ENCODE peak calls at places on chromosomes 12 and 14, in eight cellular contexts. Q is adrenal gland, J is GM12892, D is gastrocnemius medialis, F is endothelial cell of umbilical vein, S is lower leg skin, H is IMR-90, X is sigmoid colon. K is an unnamed sample.
A peak's percentile ranks its signal among the peaks of the same experiment; 100 is the strongest.

GRCh38 chr14:104106471-104106991 is 21.0 kb downstream of the ASPG start:
- DNase-seq in X (no peak), F (no peak), H (no peak), Q (no peak), D (no peak), J (no peak), S (no peak), K (no peak)

GRCh38 chr14:89417111-89417468 is at the start of gene FOXN3:
- DNase-seq in Q (peak; percentile 93), F (peak; percentile 81), H (peak; percentile 86), X (peak; percentile 97), S (peak; percentile 92), J (peak; percentile 82), D (peak; percentile 94), K (peak; percentile 54)

GRCh38 chr12:57641699-57642442 is 8.9 kb upstream of the B4GALNT1 start:
- DNase-seq in X (no peak), Q (no peak), F (no peak), H (no peak), D (no peak), J (no peak), S (no peak), K (no peak)

GRCh38 chr14:53509227-53509822 is 356.2 kb upstream of the DDHD1 start:
- DNase-seq in H (peak; percentile 92), J (no peak), F (no peak), D (peak; percentile 63), X (peak; percentile 88), Q (no peak), S (peak; percentile 67), K (no peak)

GRCh38 chr12:47808574-47809380 is 10.9 kb downstream of the HDAC7 start:
- DNase-seq in Q (no peak), J (no peak), X (no peak), S (no peak), F (peak; percentile 60), H (peak; percentile 44), D (no peak), K (peak; percentile 75)

GRCh38 chr14:65788876-65789859 is 376.6 kb downstream of the FUT8 start:
- DNase-seq in X (no peak), F (no peak), Q (no peak), S (no peak), J (no peak), H (no peak), D (no peak), K (no peak)

GRCh38 chr12:92721130-92721529 is 18.3 kb downstream of the PLEKHG7 start:
- DNase-seq in Q (no peak), X (no peak), S (no peak), D (no peak), F (no peak), H (peak; percentile 33), J (no peak), K (no peak)

GRCh38 chr14:89384023-89384422 is 33.0 kb downstream of the FOXN3 start:
- DNase-seq in J (peak; percentile 40), X (peak; percentile 45), Q (no peak), F (no peak), S (no peak), D (no peak), H (no peak), K (no peak)

GRCh38 chr12:65823481-65824313 is 586 bp upstream of the HMGA2 start:
- DNase-seq in F (peak; percentile 60), D (no peak), X (peak; percentile 58), Q (peak; percentile 20), S (no peak), J (peak; percentile 17), H (peak; percentile 58), K (peak; percentile 63)

GRCh38 chr12:116135209-116135930 is 142.1 kb downstream of the MED13L start:
- DNase-seq in D (no peak), F (peak; percentile 87), Q (peak; percentile 62), X (no peak), H (peak; percentile 83), J (no peak), S (no peak), K (no peak)

GRCh38 chr12:68871899-68872298 is 61.1 kb downstream of the CPM start:
- DNase-seq in D (no peak), J (no peak), F (peak; percentile 11), S (no peak), X (no peak), H (peak; percentile 28), Q (no peak), K (no peak)

GRCh38 chr14:72573725-72574426 is 320.0 kb downstream of the DPF3 start:
- DNase-seq in X (no peak), Q (no peak), H (no peak), J (no peak), S (no peak), D (no peak), F (peak; percentile 48), K (no peak)

GRCh38 chr12:58858030-58858429 is 62.3 kb downstream of the LRIG3 start:
- DNase-seq in X (no peak), D (no peak), H (no peak), J (no peak), Q (no peak), F (no peak), S (no peak), K (no peak)

GRCh38 chr12:58860788-58861240 is 59.5 kb downstream of the LRIG3 start:
- DNase-seq in H (no peak), Q (no peak), X (no peak), J (no peak), D (no peak), F (no peak), S (no peak), K (no peak)

DNA sequence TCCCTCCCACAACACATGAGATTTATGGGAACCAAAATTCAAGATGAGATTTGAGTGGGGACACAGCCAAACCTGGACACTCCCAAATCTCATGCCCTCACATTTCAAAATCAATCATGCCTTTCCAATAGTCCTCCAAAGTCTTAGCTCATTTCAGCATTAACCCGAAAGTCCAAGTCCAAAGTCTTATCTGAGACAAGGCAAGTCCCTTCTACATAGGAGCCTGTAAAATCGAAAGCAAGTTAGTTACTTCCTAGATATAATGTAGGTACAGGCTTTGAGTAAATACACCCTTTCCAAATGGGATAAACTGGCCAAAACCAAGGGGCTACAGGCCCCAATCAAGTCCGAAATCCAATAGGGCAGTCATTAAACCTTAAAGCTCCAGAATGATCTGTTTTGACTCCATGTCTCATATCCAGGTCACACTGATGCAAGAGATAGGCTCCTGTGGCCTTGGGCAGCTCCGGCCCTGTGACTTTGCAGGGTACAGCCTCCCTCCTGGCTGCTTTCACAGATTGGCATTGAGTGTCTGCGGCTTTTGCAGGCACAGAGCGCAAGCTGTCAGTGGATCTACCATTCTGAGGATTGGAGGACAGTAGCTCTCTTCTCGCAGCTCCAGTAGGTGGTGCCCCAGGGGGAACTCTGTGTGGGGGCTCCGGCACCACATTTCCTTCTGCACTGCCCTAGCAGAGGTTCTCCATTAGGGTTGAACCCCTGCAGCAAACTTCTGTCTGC is 60.1 kb downstream of the LRIG3 start:
- DNase-seq in X (no peak), D (no peak), Q (peak; percentile 34), S (no peak), H (no peak), J (no peak), F (no peak), K (no peak)
- TF ChIP-seq POLR2A in X (no peak), D (no peak), Q (no peak), S (no peak), H (no peak), J (no peak), F (no peak), K (no peak)

GRCh38 chr14:106585692-106586091 is 1059.3 kb downstream of the TMEM121 start:
- DNase-seq in S (no peak), J (no peak), D (no peak), Q (no peak), H (no peak), X (no peak), F (no peak), K (no peak)

DNA sequence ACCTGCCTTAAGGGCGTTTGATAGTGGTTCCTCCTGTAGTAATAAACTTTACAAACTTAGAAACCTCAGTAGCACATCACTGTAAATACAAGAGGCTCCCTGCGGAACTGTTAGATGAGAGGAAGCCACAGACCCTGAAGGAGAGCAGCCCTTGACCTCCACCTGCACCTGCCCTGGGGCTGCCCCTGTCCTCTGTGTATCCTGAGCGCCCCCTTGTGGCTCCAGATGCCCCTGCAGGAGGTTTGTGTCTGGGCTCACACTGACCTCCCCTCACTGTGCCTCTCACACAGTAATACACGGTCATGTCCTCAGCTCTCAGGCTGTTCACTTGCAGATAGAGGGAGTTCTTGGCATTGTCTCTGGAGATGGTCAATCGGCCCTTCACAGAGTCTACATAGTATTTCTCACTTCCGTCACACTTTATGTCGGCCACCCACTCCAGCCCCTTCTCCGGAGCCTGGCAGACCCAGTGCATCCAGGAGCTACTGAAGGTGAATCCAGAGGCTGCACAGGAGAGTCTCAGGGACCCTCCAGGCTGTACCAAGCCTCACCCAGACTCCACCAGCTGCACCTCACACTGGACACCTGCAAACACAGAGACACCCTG is 1059.8 kb downstream of the TMEM121 start:
- DNase-seq in H (no peak), Q (no peak), J (peak; percentile 44), F (no peak), S (no peak), D (no peak), X (no peak), K (peak; percentile 19)
- TF ChIP-seq POLR2A in H (no peak), Q (no peak), J (no peak), F (no peak), S (no peak), D (no peak), X (no peak), K (no peak)

DNA sequence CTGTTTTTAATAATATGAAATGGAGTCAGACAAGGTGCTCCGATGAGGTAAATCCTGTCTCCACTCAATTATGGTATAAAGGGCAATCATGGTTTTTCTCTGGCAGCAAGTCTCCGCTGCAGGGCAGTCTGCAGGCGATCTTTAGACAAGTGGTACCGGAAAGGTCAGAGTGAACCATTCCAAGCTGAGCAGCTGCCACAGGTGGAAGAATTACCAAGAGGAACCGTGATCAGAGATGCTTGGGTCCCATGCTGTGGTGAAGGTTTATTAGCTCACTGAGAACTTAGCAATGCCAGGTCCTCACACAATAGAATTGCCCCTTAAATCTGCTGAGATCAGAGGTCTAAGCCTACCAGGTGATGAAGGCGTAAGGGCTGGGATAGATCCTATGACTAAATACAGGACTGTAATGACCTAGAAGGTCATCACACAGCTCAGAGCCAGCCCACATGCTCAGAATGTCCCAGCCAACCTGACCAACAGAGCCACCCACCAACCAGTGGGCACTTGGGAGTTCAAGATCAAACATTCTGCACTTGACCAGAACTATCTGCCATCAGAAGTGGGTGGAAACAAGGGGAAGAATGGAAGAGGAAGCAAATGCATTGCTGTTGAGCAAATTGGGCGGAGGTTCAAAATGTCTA is 175.2 kb upstream of the BCL2L14 start:
- DNase-seq in S (no peak), X (no peak), F (no peak), Q (no peak), D (no peak), H (no peak), J (no peak), K (no peak)
- TF ChIP-seq POLR2A in S (no peak), X (no peak), F (no peak), Q (no peak), D (no peak), H (no peak), J (peak; percentile 45), K (no peak)

DNA sequence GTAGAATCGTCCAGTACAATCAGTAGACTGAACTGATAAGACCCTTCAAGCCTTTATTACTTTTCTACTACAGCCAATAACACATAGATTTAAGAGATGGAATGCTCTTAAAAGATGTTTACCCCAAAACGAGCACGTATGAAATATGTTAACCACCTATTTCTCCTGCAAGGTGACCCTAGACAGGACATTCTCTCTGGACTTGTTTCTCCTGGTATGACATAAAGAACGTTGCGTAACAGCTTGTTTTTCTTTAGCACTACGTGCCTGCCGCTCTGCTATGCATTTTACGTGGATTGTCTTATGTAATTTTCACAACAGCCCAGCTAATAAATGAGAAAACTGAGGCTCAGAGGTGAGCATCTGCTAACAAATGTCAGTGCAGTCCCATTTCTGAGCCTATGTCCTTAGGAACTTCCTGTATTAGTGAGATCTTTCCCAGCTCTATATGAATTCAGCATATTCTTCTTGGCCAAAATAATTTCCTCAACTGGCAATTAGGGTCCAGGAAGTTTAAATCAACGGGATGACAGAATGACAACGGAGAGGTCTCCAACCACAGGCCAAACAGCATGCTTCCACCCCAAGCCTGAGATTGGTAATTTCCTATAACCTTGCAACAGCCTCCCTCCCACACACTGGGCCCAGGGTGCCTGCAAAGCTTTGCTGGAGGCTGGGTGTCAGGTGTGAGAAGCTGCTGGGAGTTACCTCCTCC is 3.7 kb downstream of the NFKBIA start:
- DNase-seq in F (peak; percentile 76), D (peak; percentile 42), J (no peak), X (peak; percentile 63), H (no peak), S (no peak), Q (no peak), K (no peak)
- TF ChIP-seq POLR2A in F (peak; percentile 53), D (peak; percentile 58), J (peak; percentile 93), X (no peak), H (no peak), S (no peak), Q (peak; percentile 35), K (no peak)